ENCODE peak calls at places on chromosomes 7 and 10, in seven cellular contexts. G is aorta; V is GF-D8; F is nephron progenitor cell; N is activated naive CD8-positive, alpha-beta T cell treated with anti-CD3 and anti-CD28 coated beads for 36 hours; Q is breast epithelium; X is T-helper 22 cell. C is an unnamed sample.

GRCh38 chr10:126634347-126634746 is 36.1 kb downstream of the C10orf90 start:
- DNase-seq in G (no peak), V (no peak), F (no peak), N (no peak), Q (no peak), X (no peak), C (no peak)

GRCh38 chr10:22252286-22252800 is 34.5 kb upstream of the EBLN1 start:
- DNase-seq in G (peak), V (no peak), F (peak), N (peak), Q (peak), X (peak), C (peak)

GRCh38 chr10:3111626-3112220 is 44.4 kb downstream of the PFKP start:
- DNase-seq in G (no peak), V (no peak), F (peak), N (no peak), Q (no peak), X (no peak), C (no peak)

GRCh38 chr7:80078159-80078731 is 56.4 kb upstream of the GNAI1 start:
- DNase-seq in G (no peak), V (no peak), F (no peak), N (no peak), Q (no peak), X (no peak), C (no peak)

GRCh38 chr10:124652200-124652599 is 92.0 kb downstream of the FAM53B start:
- DNase-seq in G (no peak), V (no peak), F (no peak), N (no peak), Q (no peak), X (no peak), C (no peak)

GRCh38 chr7:140059288-140060242 is 3.2 kb downstream of the PARP12 start:
- DNase-seq in G (peak), V (no peak), F (no peak), N (peak), Q (no peak), X (peak), C (no peak)

GRCh38 chr7:152865011-152865410 is 105.5 kb downstream of the ACTR3B start:
- DNase-seq in G (no peak), V (no peak), F (no peak), N (no peak), Q (no peak), X (no peak), C (peak)

GRCh38 chr10:33041783-33042437 is 83.9 kb upstream of the ITGB1 start:
- DNase-seq in G (no peak), V (no peak), F (no peak), N (no peak), Q (no peak), X (no peak), C (no peak)

GRCh38 chr10:7085913-7086589 is 324.8 kb downstream of the SFMBT2 start:
- DNase-seq in G (no peak), V (no peak), F (peak), N (no peak), Q (no peak), X (no peak), C (no peak)

C was measured in ecto neural progenitor cell.